ENCODE peak calls at places on chromosomes 2 and 18, in six cellular contexts. X is stomach, M is NB4, C is cardiac muscle cell, J is left ventricle myocardium inferior, O is lower leg skin. H is an unnamed sample.

GRCh38 chr2:205717999-205718398 is 35.7 kb downstream of the NRP2 start:
- DNase-seq in X (no peak), M (no peak), C (no peak), J (no peak), O (no peak), H (no peak)

GRCh38 chr2:202442882-202443281 is 66.8 kb downstream of the BMPR2 start:
- DNase-seq in X (no peak), M (no peak), C (no peak), J (no peak), O (no peak), H (no peak)

GRCh38 chr18:54931152-54931551 is 28.1 kb downstream of the CCDC68 start:
- DNase-seq in X (no peak), M (no peak), C (no peak), J (no peak), O (no peak), H (no peak)

GRCh38 chr18:73752546-73752945 is 395.1 kb downstream of the FBXO15 start:
- DNase-seq in X (no peak), M (no peak), C (no peak), J (no peak), O (no peak), H (peak; percentile 78)

GRCh38 chr2:176457486-176457885 is 188.2 kb downstream of the MTX2 start:
- DNase-seq in X (no peak), M (no peak), C (no peak), J (no peak), O (no peak), H (no peak)

GRCh38 chr2:22056621-22057132 is 932.9 kb downstream of the TDRD15 start:
- DNase-seq in X (no peak), M (no peak), C (no peak), J (no peak), O (no peak), H (no peak)

GRCh38 chr2:74845217-74845751 is 11.4 kb downstream of the HK2 start:
- DNase-seq in X (peak; percentile 93), M (peak; percentile 85), C (no peak), J (peak; percentile 69), O (peak; percentile 89), H (peak; percentile 93)

GRCh38 chr18:58988595-58988994 is 123.9 kb downstream of the ZNF532 start:
- DNase-seq in X (no peak), M (no peak), C (no peak), J (no peak), O (no peak), H (no peak)

GRCh38 chr18:3254725-3255124 is 7.1 kb downstream of the MYL12A start:
- DNase-seq in X (no peak), M (no peak), C (no peak), J (no peak), O (no peak), H (no peak)

GRCh38 chr18:61502472-61502871 is 169.2 kb downstream of the CDH20 start:
- DNase-seq in X (no peak), M (peak; percentile 57), C (peak; percentile 77), J (no peak), O (peak; percentile 33), H (peak; percentile 65)

GRCh38 chr18:27778441-27778840 is 398.5 kb downstream of the CDH2 start:
- DNase-seq in X (no peak), M (no peak), C (peak; percentile 45), J (no peak), O (no peak), H (peak; percentile 52)
- TF ChIP-seq CTCF in X (no peak), M (no peak), C (peak; percentile 56), J (peak; percentile 70), O (no peak), H (peak; percentile 69)

GRCh38 chr2:73284296-73285161 is at the start of gene FBXO41:
- DNase-seq in X (no peak), M (peak; percentile 97), C (peak; percentile 47), J (no peak), O (no peak), H (no peak)
- TF ChIP-seq CTCF in X (no peak), M (no peak), C (no peak), J (no peak), O (no peak), H (no peak)

GRCh38 chr2:110874565-110875383 is 142.4 kb downstream of the ACOXL start:
- DNase-seq in X (no peak), M (peak; percentile 63), C (peak; percentile 37), J (no peak), O (no peak), H (no peak)
- TF ChIP-seq CTCF in X (no peak), M (no peak), C (no peak), J (no peak), O (no peak), H (no peak)

GRCh38 chr2:216339456-216340279 is 32.6 kb downstream of the MARCHF4 start:
- DNase-seq in X (no peak), M (no peak), C (peak; percentile 57), J (peak; percentile 32), O (no peak), H (peak; percentile 76)
- TF ChIP-seq CTCF in X (no peak), M (no peak), C (peak; percentile 28), J (peak; percentile 9), O (no peak), H (peak; percentile 5)

GRCh38 chr2:154693941-154694340 is 4.6 kb upstream of the KCNJ3 start:
- DNase-seq in X (no peak), M (no peak), C (peak; percentile 40), J (no peak), O (no peak), H (no peak)

GRCh38 chr2:154697422-154698237 is 865 bp upstream of the KCNJ3 start:
- DNase-seq in X (peak; percentile 48), M (no peak), C (peak; percentile 65), J (no peak), O (no peak), H (no peak)

GRCh38 chr2:154692927-154693326 is 5.6 kb upstream of the KCNJ3 start:
- DNase-seq in X (no peak), M (peak; percentile 9), C (no peak), J (no peak), O (no peak), H (no peak)

GRCh38 chr2:154696771-154697170 is 1.7 kb upstream of the KCNJ3 start:
- DNase-seq in X (no peak), M (no peak), C (no peak), J (no peak), O (no peak), H (no peak)

GRCh38 chr2:154694881-154695280 is 3.6 kb upstream of the KCNJ3 start:
- DNase-seq in X (no peak), M (no peak), C (no peak), J (no peak), O (no peak), H (no peak)
- TF ChIP-seq CTCF in X (no peak), M (no peak), C (no peak), J (no peak), O (no peak), H (no peak)